ENCODE peak calls at places on chromosomes 16 and 17, in five cellular contexts. One of them, this sample, is unnamed.

GRCh38 chr16:82629441-82630027 is 2.8 kb downstream of the CDH13 start:
- DNase-seq in right atrium auricular region: no peak
- DNase-seq in tibial nerve: no peak
- DNase-seq in pancreas: no peak
- DNase-seq in ovary: no peak
- DNase-seq in this sample: no peak

GRCh38 chr16:89422905-89423630 is 67.3 kb downstream of the ANKRD11 start:
- DNase-seq in pancreas: no peak
- DNase-seq in right atrium auricular region: no peak
- DNase-seq in ovary: no peak
- DNase-seq in tibial nerve: no peak
- DNase-seq in this sample: no peak

GRCh38 chr17:40021471-40021961 is 6.3 kb downstream of the CSF3 start:
- DNase-seq in right atrium auricular region: no peak
- DNase-seq in pancreas: no peak
- DNase-seq in ovary: no peak
- DNase-seq in tibial nerve: no peak
- DNase-seq in this sample: no peak

GRCh38 chr17:39960406-39961053 is 2.3 kb upstream of the GSDMA start:
- DNase-seq in tibial nerve: no peak
- DNase-seq in ovary: no peak
- DNase-seq in pancreas: no peak
- DNase-seq in right atrium auricular region: no peak
- DNase-seq in this sample: no peak

GRCh38 chr17:40399185-40399584 is 18.5 kb downstream of the TOP2A start:
- DNase-seq in tibial nerve: no peak
- DNase-seq in right atrium auricular region: no peak
- DNase-seq in pancreas: no peak
- DNase-seq in ovary: no peak
- DNase-seq in this sample: no peak

GRCh38 chr16:4114257-4115208 is 1.7 kb downstream of the ADCY9 start:
- DNase-seq in right atrium auricular region: no peak
- DNase-seq in pancreas: no peak
- DNase-seq in tibial nerve: no peak
- DNase-seq in ovary: no peak
- DNase-seq in this sample: no peak

GRCh38 chr17:65914784-65915342 is 277.1 kb downstream of the CEP112 start:
- DNase-seq in right atrium auricular region: no peak
- DNase-seq in pancreas: no peak
- DNase-seq in tibial nerve: no peak
- DNase-seq in ovary: no peak
- DNase-seq in this sample: no peak

GRCh38 chr17:47882247-47882646 is 13.8 kb upstream of the SP2 start:
- DNase-seq in ovary: no peak
- DNase-seq in pancreas: no peak
- DNase-seq in right atrium auricular region: no peak
- DNase-seq in tibial nerve: no peak
- DNase-seq in this sample: no peak

GRCh38 chr17:6255331-6255730 is 179.6 kb downstream of the AIPL1 start:
- DNase-seq in tibial nerve: no peak
- DNase-seq in pancreas: no peak
- DNase-seq in right atrium auricular region: no peak
- DNase-seq in ovary: no peak
- DNase-seq in this sample: no peak

GRCh38 chr17:81538651-81539570 is 10.7 kb downstream of the FSCN2 start:
- DNase-seq in tibial nerve: no peak
- DNase-seq in ovary: no peak
- DNase-seq in right atrium auricular region: no peak
- DNase-seq in pancreas: no peak
- DNase-seq in this sample: no peak
- H3K4me1 ChIP-seq in tibial nerve: peaks cover 9% of the 10 kb centered on the region
- H3K4me1 ChIP-seq in ovary: peaks cover 2% of the 10 kb centered on the region
- H3K4me1 ChIP-seq in right atrium auricular region: peaks cover 21% of the 10 kb centered on the region
- H3K4me1 ChIP-seq in pancreas: no peaks in the 10 kb centered on the region
- H3K4me1 ChIP-seq in this sample: peaks cover 19% of the 10 kb centered on the region

GRCh38 chr16:31000671-31001382 is 9.6 kb downstream of the STX1B start:
- DNase-seq in ovary: no peak
- DNase-seq in pancreas: no peak
- DNase-seq in tibial nerve: no peak
- DNase-seq in right atrium auricular region: no peak
- DNase-seq in this sample: no peak
- H3K4me1 ChIP-seq in ovary: peaks cover 22% of the 10 kb centered on the region
- H3K4me1 ChIP-seq in pancreas: peaks cover 3% of the 10 kb centered on the region
- H3K4me1 ChIP-seq in tibial nerve: peaks cover 9% of the 10 kb centered on the region
- H3K4me1 ChIP-seq in right atrium auricular region: peaks cover 25% of the 10 kb centered on the region
- H3K4me1 ChIP-seq in this sample: peaks cover 28% of the 10 kb centered on the region

GRCh38 chr16:50261160-50261706 is 5.1 kb upstream of the ADCY7 start:
- DNase-seq in right atrium auricular region: no peak
- DNase-seq in pancreas: no peak
- DNase-seq in ovary: no peak
- DNase-seq in tibial nerve: no peak
- DNase-seq in this sample: no peak
- H3K4me1 ChIP-seq in right atrium auricular region: peaks cover 21% of the 10 kb centered on the region
- H3K4me1 ChIP-seq in pancreas: no peaks in the 10 kb centered on the region
- H3K4me1 ChIP-seq in ovary: peaks cover 9% of the 10 kb centered on the region
- H3K4me1 ChIP-seq in tibial nerve: peaks cover 6% of the 10 kb centered on the region
- H3K4me1 ChIP-seq in this sample: peaks cover 23% of the 10 kb centered on the region

DNA sequence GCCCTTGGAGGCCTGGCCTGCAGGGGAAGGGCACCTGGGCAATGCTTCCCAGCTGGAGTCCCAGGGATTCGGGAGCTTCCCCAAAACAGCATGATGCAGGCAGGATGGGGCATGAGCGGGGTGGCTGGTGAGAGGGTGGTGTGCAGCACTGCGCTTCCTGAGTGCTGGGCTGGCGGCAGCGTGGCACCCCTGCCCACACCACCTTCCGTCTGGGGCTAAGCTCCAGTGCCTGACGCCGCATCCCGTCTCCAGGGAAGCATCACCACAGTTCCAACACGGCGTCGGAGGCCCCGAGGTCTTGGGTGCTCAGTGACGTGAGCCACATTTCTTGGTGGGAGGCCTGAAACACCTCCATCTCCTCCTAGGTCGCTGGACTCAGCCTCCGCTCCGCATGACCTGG is 13.8 kb upstream of the MTSS2 start:
- DNase-seq in right atrium auricular region: no peak
- DNase-seq in ovary: no peak
- DNase-seq in pancreas: no peak
- DNase-seq in tibial nerve: no peak
- DNase-seq in this sample: no peak
- H3K4me1 ChIP-seq in right atrium auricular region: peaks cover 94% of the 10 kb centered on the region
- H3K4me1 ChIP-seq in ovary: peaks cover 17% of the 10 kb centered on the region
- H3K4me1 ChIP-seq in pancreas: no peaks in the 10 kb centered on the region
- H3K4me1 ChIP-seq in tibial nerve: peaks cover 64% of the 10 kb centered on the region
- H3K4me1 ChIP-seq in this sample: peaks cover 100% of the 10 kb centered on the region

GRCh38 chr16:19520861-19521331 is 1.0 kb downstream of the GDE1 start:
- DNase-seq in right atrium auricular region: no peak
- DNase-seq in ovary: no peak
- DNase-seq in pancreas: no peak
- DNase-seq in tibial nerve: no peak
- DNase-seq in this sample: no peak
- H3K4me1 ChIP-seq in right atrium auricular region: peaks cover 46% of the 10 kb centered on the region
- H3K4me1 ChIP-seq in ovary: peaks cover 13% of the 10 kb centered on the region
- H3K4me1 ChIP-seq in pancreas: peaks cover 11% of the 10 kb centered on the region
- H3K4me1 ChIP-seq in tibial nerve: peaks cover 15% of the 10 kb centered on the region
- H3K4me1 ChIP-seq in this sample: peaks cover 57% of the 10 kb centered on the region